ENCODE peak calls at places on chromosomes 1 and 21, in six cellular contexts. One of them, this sample, is unnamed.

GRCh38 chr1:117067528-117068370 is 7.6 kb downstream of the TTF2 start:
- DNase-seq in activated CD4-positive, alpha-beta T cell treated with anti-CD3 and anti-CD28 coated beads, Interleukin-2, amount 10 ng/mL, durations not matched to agents 7 days and 5 days: peak
- DNase-seq in left cardiac atrium: peak
- DNase-seq in left ventricle myocardium superior: peak
- DNase-seq in NCI-H1436 treated with DMSO at 0.1 percent for 48 hours: no peak
- DNase-seq in endothelial cell of umbilical vein: peak
- DNase-seq in this sample: peak

GRCh38 chr1:178189814-178190213 is 95.9 kb downstream of the RASAL2 start:
- DNase-seq in left ventricle myocardium superior: no peak
- DNase-seq in NCI-H1436 treated with DMSO at 0.1 percent for 48 hours: no peak
- DNase-seq in activated CD4-positive, alpha-beta T cell treated with anti-CD3 and anti-CD28 coated beads, Interleukin-2, amount 10 ng/mL, durations not matched to agents 7 days and 5 days: no peak
- DNase-seq in left cardiac atrium: peak
- DNase-seq in endothelial cell of umbilical vein: peak
- DNase-seq in this sample: peak

GRCh38 chr1:942411-942821 is 16.6 kb downstream of the NOC2L start:
- DNase-seq in left cardiac atrium: no peak
- DNase-seq in endothelial cell of umbilical vein: no peak
- DNase-seq in left ventricle myocardium superior: no peak
- DNase-seq in NCI-H1436 treated with DMSO at 0.1 percent for 48 hours: no peak
- DNase-seq in activated CD4-positive, alpha-beta T cell treated with anti-CD3 and anti-CD28 coated beads, Interleukin-2, amount 10 ng/mL, durations not matched to agents 7 days and 5 days: no peak
- DNase-seq in this sample: no peak

GRCh38 chr1:229058111-229058551 is 212.8 kb upstream of the RAB4A start:
- DNase-seq in left cardiac atrium: no peak
- DNase-seq in endothelial cell of umbilical vein: no peak
- DNase-seq in activated CD4-positive, alpha-beta T cell treated with anti-CD3 and anti-CD28 coated beads, Interleukin-2, amount 10 ng/mL, durations not matched to agents 7 days and 5 days: peak
- DNase-seq in left ventricle myocardium superior: no peak
- DNase-seq in NCI-H1436 treated with DMSO at 0.1 percent for 48 hours: no peak
- DNase-seq in this sample: no peak

GRCh38 chr21:41821081-41821755 is 54.4 kb upstream of the RIPK4 start:
- DNase-seq in endothelial cell of umbilical vein: no peak
- DNase-seq in left ventricle myocardium superior: no peak
- DNase-seq in NCI-H1436 treated with DMSO at 0.1 percent for 48 hours: no peak
- DNase-seq in activated CD4-positive, alpha-beta T cell treated with anti-CD3 and anti-CD28 coated beads, Interleukin-2, amount 10 ng/mL, durations not matched to agents 7 days and 5 days: no peak
- DNase-seq in left cardiac atrium: no peak
- DNase-seq in this sample: no peak

GRCh38 chr1:23449918-23450317 is 25.4 kb upstream of the TCEA3 start:
- DNase-seq in left ventricle myocardium superior: peak
- DNase-seq in endothelial cell of umbilical vein: no peak
- DNase-seq in NCI-H1436 treated with DMSO at 0.1 percent for 48 hours: no peak
- DNase-seq in left cardiac atrium: peak
- DNase-seq in activated CD4-positive, alpha-beta T cell treated with anti-CD3 and anti-CD28 coated beads, Interleukin-2, amount 10 ng/mL, durations not matched to agents 7 days and 5 days: no peak
- DNase-seq in this sample: no peak

GRCh38 chr1:47434051-47434842 is 3.6 kb upstream of the FOXD2 start:
- DNase-seq in activated CD4-positive, alpha-beta T cell treated with anti-CD3 and anti-CD28 coated beads, Interleukin-2, amount 10 ng/mL, durations not matched to agents 7 days and 5 days: no peak
- DNase-seq in endothelial cell of umbilical vein: peak
- DNase-seq in left cardiac atrium: peak
- DNase-seq in NCI-H1436 treated with DMSO at 0.1 percent for 48 hours: no peak
- DNase-seq in left ventricle myocardium superior: peak
- DNase-seq in this sample: no peak

GRCh38 chr1:54811739-54812655 is 10.9 kb upstream of the TTC22 start:
- DNase-seq in NCI-H1436 treated with DMSO at 0.1 percent for 48 hours: no peak
- DNase-seq in left cardiac atrium: no peak
- DNase-seq in endothelial cell of umbilical vein: no peak
- DNase-seq in activated CD4-positive, alpha-beta T cell treated with anti-CD3 and anti-CD28 coated beads, Interleukin-2, amount 10 ng/mL, durations not matched to agents 7 days and 5 days: no peak
- DNase-seq in left ventricle myocardium superior: no peak
- DNase-seq in this sample: no peak

GRCh38 chr1:7827134-7827955 is 25.5 kb downstream of the UTS2 start:
- DNase-seq in activated CD4-positive, alpha-beta T cell treated with anti-CD3 and anti-CD28 coated beads, Interleukin-2, amount 10 ng/mL, durations not matched to agents 7 days and 5 days: peak
- DNase-seq in left cardiac atrium: no peak
- DNase-seq in left ventricle myocardium superior: no peak
- DNase-seq in endothelial cell of umbilical vein: peak
- DNase-seq in NCI-H1436 treated with DMSO at 0.1 percent for 48 hours: no peak
- DNase-seq in this sample: peak

GRCh38 chr21:36700295-36700960 is 1.5 kb downstream of the SIM2 start:
- DNase-seq in activated CD4-positive, alpha-beta T cell treated with anti-CD3 and anti-CD28 coated beads, Interleukin-2, amount 10 ng/mL, durations not matched to agents 7 days and 5 days: no peak
- DNase-seq in left ventricle myocardium superior: no peak
- DNase-seq in endothelial cell of umbilical vein: no peak
- DNase-seq in left cardiac atrium: no peak
- DNase-seq in NCI-H1436 treated with DMSO at 0.1 percent for 48 hours: no peak
- DNase-seq in this sample: no peak

GRCh38 chr1:169052727-169053126 is 53.8 kb upstream of the ATP1B1 start:
- DNase-seq in NCI-H1436 treated with DMSO at 0.1 percent for 48 hours: no peak
- DNase-seq in activated CD4-positive, alpha-beta T cell treated with anti-CD3 and anti-CD28 coated beads, Interleukin-2, amount 10 ng/mL, durations not matched to agents 7 days and 5 days: no peak
- DNase-seq in left cardiac atrium: no peak
- DNase-seq in endothelial cell of umbilical vein: no peak
- DNase-seq in left ventricle myocardium superior: no peak
- DNase-seq in this sample: no peak

GRCh38 chr21:45320261-45320990 is 32.7 kb upstream of the POFUT2 start:
- DNase-seq in endothelial cell of umbilical vein: no peak
- DNase-seq in left ventricle myocardium superior: peak
- DNase-seq in NCI-H1436 treated with DMSO at 0.1 percent for 48 hours: no peak
- DNase-seq in activated CD4-positive, alpha-beta T cell treated with anti-CD3 and anti-CD28 coated beads, Interleukin-2, amount 10 ng/mL, durations not matched to agents 7 days and 5 days: no peak
- DNase-seq in left cardiac atrium: peak
- DNase-seq in this sample: no peak

GRCh38 chr1:176557543-176558258 is 94.7 kb downstream of the PAPPA2 start:
- DNase-seq in endothelial cell of umbilical vein: no peak
- DNase-seq in NCI-H1436 treated with DMSO at 0.1 percent for 48 hours: no peak
- DNase-seq in left ventricle myocardium superior: no peak
- DNase-seq in left cardiac atrium: no peak
- DNase-seq in activated CD4-positive, alpha-beta T cell treated with anti-CD3 and anti-CD28 coated beads, Interleukin-2, amount 10 ng/mL, durations not matched to agents 7 days and 5 days: no peak
- DNase-seq in this sample: no peak

GRCh38 chr1:37602750-37603694 is 7.3 kb upstream of the GNL2 start:
- DNase-seq in endothelial cell of umbilical vein: peak
- DNase-seq in NCI-H1436 treated with DMSO at 0.1 percent for 48 hours: no peak
- DNase-seq in left cardiac atrium: no peak
- DNase-seq in left ventricle myocardium superior: no peak
- DNase-seq in activated CD4-positive, alpha-beta T cell treated with anti-CD3 and anti-CD28 coated beads, Interleukin-2, amount 10 ng/mL, durations not matched to agents 7 days and 5 days: peak
- DNase-seq in this sample: peak

GRCh38 chr1:116064616-116065015 is 46.6 kb upstream of the MAB21L3 start:
- DNase-seq in activated CD4-positive, alpha-beta T cell treated with anti-CD3 and anti-CD28 coated beads, Interleukin-2, amount 10 ng/mL, durations not matched to agents 7 days and 5 days: no peak
- DNase-seq in NCI-H1436 treated with DMSO at 0.1 percent for 48 hours: no peak
- DNase-seq in endothelial cell of umbilical vein: no peak
- DNase-seq in left cardiac atrium: no peak
- DNase-seq in left ventricle myocardium superior: no peak
- DNase-seq in this sample: peak

GRCh38 chr1:103220503-103221095 is 112.3 kb upstream of the COL11A1 start:
- DNase-seq in NCI-H1436 treated with DMSO at 0.1 percent for 48 hours: no peak
- DNase-seq in activated CD4-positive, alpha-beta T cell treated with anti-CD3 and anti-CD28 coated beads, Interleukin-2, amount 10 ng/mL, durations not matched to agents 7 days and 5 days: no peak
- DNase-seq in left cardiac atrium: no peak
- DNase-seq in left ventricle myocardium superior: no peak
- DNase-seq in endothelial cell of umbilical vein: no peak
- DNase-seq in this sample: no peak

GRCh38 chr1:173332026-173332425 is 124.9 kb upstream of the TNFSF4 start:
- DNase-seq in activated CD4-positive, alpha-beta T cell treated with anti-CD3 and anti-CD28 coated beads, Interleukin-2, amount 10 ng/mL, durations not matched to agents 7 days and 5 days: no peak
- DNase-seq in endothelial cell of umbilical vein: peak
- DNase-seq in NCI-H1436 treated with DMSO at 0.1 percent for 48 hours: no peak
- DNase-seq in left ventricle myocardium superior: peak
- DNase-seq in left cardiac atrium: peak
- DNase-seq in this sample: no peak

GRCh38 chr1:47407481-47407880 is 8.6 kb upstream of the FOXE3 start:
- DNase-seq in left cardiac atrium: no peak
- DNase-seq in left ventricle myocardium superior: no peak
- DNase-seq in endothelial cell of umbilical vein: no peak
- DNase-seq in activated CD4-positive, alpha-beta T cell treated with anti-CD3 and anti-CD28 coated beads, Interleukin-2, amount 10 ng/mL, durations not matched to agents 7 days and 5 days: no peak
- DNase-seq in NCI-H1436 treated with DMSO at 0.1 percent for 48 hours: no peak
- DNase-seq in this sample: no peak

This sample was measured in erythroblast.